ENCODE peak calls at places on chromosomes 6 and 20, in nine cellular contexts. U is GM23338, T is GM23248, I is SK-N-SH, E is MM.1S, H is HCT116, C is hepatocyte, A is PC-3, G is OCI-LY7. L is an unnamed sample.

GRCh38 chr6:149560736-149561135 is 5.4 kb upstream of the GINM1 start:
- DNase-seq in G (peak; percentile 46), I (peak; percentile 53), E (no peak), A (peak; percentile 38), U (peak; percentile 67), T (peak; percentile 39), H (peak; percentile 58), C (peak; percentile 19), L (peak; percentile 34)

GRCh38 chr20:1702288-1702687 is 44.7 kb upstream of the SIRPG start:
- DNase-seq in I (no peak), G (no peak), U (no peak), H (no peak), T (no peak), E (peak; percentile 44), C (no peak), A (no peak), L (no peak)

GRCh38 chr6:396126-396520 is 4.6 kb downstream of the IRF4 start:
- DNase-seq in I (no peak), C (no peak), H (no peak), T (no peak), E (no peak), U (no peak), A (no peak), G (no peak), L (no peak)

GRCh38 chr20:58749098-58749766 is 56.6 kb downstream of the NPEPL1 start:
- DNase-seq in I (no peak), T (no peak), C (no peak), G (no peak), H (no peak), E (no peak), U (no peak), A (no peak), L (no peak)

GRCh38 chr6:1002989-1003388 is 308.9 kb upstream of the FOXQ1 start:
- DNase-seq in G (no peak), T (no peak), H (no peak), U (no peak), C (no peak), E (no peak), A (no peak), I (no peak), L (no peak)

GRCh38 chr6:12001004-12001705 is 11.0 kb upstream of the HIVEP1 start:
- DNase-seq in A (no peak), T (peak; percentile 63), I (no peak), H (no peak), E (no peak), U (no peak), G (no peak), C (no peak), L (no peak)

GRCh38 chr6:70566751-70567382 is at the start of gene SDHAF4:
- DNase-seq in H (peak; percentile 63), G (peak; percentile 91), E (peak; percentile 89), U (peak; percentile 97), T (peak; percentile 95), A (peak; percentile 84), C (peak; percentile 96), I (peak; percentile 98), L (peak; percentile 96)

GRCh38 chr6:63440057-63440456 is 120.3 kb upstream of the LGSN start:
- DNase-seq in G (no peak), E (no peak), C (no peak), U (no peak), I (no peak), A (no peak), H (no peak), T (no peak), L (no peak)

GRCh38 chr6:33771342-33772113 is 17.4 kb downstream of the LEMD2 start:
- DNase-seq in H (peak; percentile 19), G (peak; percentile 70), U (peak; percentile 96), T (peak; percentile 97), E (peak; percentile 64), I (peak; percentile 92), C (peak; percentile 94), A (peak; percentile 50), L (peak; percentile 95)

GRCh38 chr6:166435574-166435973 is 52.8 kb upstream of the MPC1 start:
- DNase-seq in C (no peak), I (peak; percentile 71), T (peak; percentile 6), E (no peak), A (no peak), U (no peak), G (no peak), H (no peak), L (no peak)

GRCh38 chr6:836276-836853 is 143.4 kb upstream of the EXOC2 start:
- DNase-seq in C (no peak), T (no peak), G (no peak), E (no peak), U (no peak), A (peak; percentile 31), H (no peak), I (no peak), L (no peak)

GRCh38 chr6:15752820-15753219 is 90.0 kb upstream of the DTNBP1 start:
- DNase-seq in A (no peak), U (peak; percentile 46), I (no peak), T (peak; percentile 15), E (no peak), G (no peak), C (peak; percentile 21), H (no peak), L (peak; percentile 35)

DNA sequence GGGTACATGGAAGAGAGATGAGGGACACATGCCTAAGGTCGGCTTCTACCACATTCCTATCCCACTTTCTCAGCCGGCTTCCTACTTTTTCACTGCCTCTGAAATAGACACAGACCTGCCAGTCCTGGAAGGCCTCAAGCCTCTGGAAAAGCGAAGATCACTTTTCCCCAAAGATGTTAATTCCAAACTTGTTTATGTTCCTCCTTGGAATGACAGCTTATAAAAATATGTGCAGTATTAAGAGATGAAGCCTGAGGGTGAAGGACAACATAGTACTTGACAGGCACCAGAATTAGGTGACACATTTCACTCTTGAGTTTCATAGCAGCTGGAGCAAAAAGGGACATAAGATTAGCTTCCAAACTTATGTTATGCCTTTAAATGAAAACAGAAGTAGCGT is 25.2 kb downstream of the FOXO3 start:
- DNase-seq in I (no peak), T (no peak), C (no peak), U (no peak), H (no peak), A (no peak), E (no peak), G (no peak), L (no peak)
- H3K4me1 ChIP-seq in I (peaks cover 48% of the 10 kb centered on the region), T (peaks cover 75% of the 10 kb centered on the region), C (peaks cover 91% of the 10 kb centered on the region), U (peaks cover 49% of the 10 kb centered on the region), H (peaks cover 39% of the 10 kb centered on the region), A (peaks cover 41% of the 10 kb centered on the region), E (peaks cover 86% of the 10 kb centered on the region), G (peaks cover 44% of the 10 kb centered on the region), L (peaks cover 38% of the 10 kb centered on the region)

GRCh38 chr20:38617011-38617829 is 15.6 kb downstream of the ARHGAP40 start:
- DNase-seq in H (no peak), A (peak; percentile 85), U (peak; percentile 39), C (no peak), I (no peak), G (no peak), T (peak; percentile 53), E (no peak), L (no peak)
- TF ChIP-seq EZH2phosphoT487 in H (no peak), A (no peak), U (no peak), C (no peak), I (no peak), G (no peak), T (no peak), E (no peak), L (no peak)

GRCh38 chr6:47076422-47077344 is 34.6 kb upstream of the ADGRF1 start:
- DNase-seq in G (no peak), A (no peak), T (no peak), E (no peak), C (peak; percentile 38), I (no peak), H (no peak), U (no peak), L (no peak)

GRCh38 chr6:47072667-47073066 is 30.5 kb upstream of the ADGRF1 start:
- DNase-seq in G (no peak), H (no peak), T (no peak), E (no peak), C (no peak), A (no peak), I (no peak), U (no peak), L (no peak)

GRCh38 chr6:47073125-47074110 is 31.3 kb upstream of the ADGRF1 start:
- DNase-seq in H (peak; percentile 28), C (no peak), E (no peak), G (peak; percentile 29), U (peak; percentile 69), T (no peak), I (no peak), A (peak; percentile 41), L (no peak)

GRCh38 chr6:47075741-47076421 is 33.7 kb upstream of the ADGRF1 start:
- DNase-seq in I (no peak), E (no peak), T (no peak), C (no peak), U (no peak), H (no peak), A (no peak), G (no peak), L (no peak)

DNA sequence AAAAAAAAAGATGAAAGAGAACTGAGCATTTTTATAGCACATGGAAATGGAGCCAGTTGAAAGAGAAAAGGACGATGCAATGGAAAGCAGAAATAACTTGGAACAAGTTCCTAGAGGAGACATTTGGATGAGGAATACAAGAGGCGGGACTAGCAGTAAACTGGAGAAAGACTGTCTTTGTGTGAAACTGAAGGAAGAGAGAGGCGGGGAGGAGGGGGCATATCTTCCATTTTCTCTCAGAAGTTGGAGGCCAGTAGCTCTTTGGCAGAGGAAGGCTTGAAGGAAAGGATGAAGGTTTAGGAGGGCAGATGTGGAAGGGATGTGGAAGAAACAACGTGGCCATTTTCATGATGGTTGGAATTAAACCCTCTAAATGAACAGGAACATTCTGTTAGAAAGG is 33.0 kb upstream of the ADGRF1 start:
- DNase-seq in I (no peak), T (no peak), U (no peak), A (no peak), H (no peak), E (no peak), G (no peak), C (no peak), L (no peak)
- H3K4me1 ChIP-seq in I (no peaks in the 10 kb centered on the region), T (no peaks in the 10 kb centered on the region), U (no peaks in the 10 kb centered on the region), A (peaks cover 6% of the 10 kb centered on the region), H (peaks cover 3% of the 10 kb centered on the region), E (no peaks in the 10 kb centered on the region), G (no peaks in the 10 kb centered on the region), C (peaks cover 13% of the 10 kb centered on the region), L (peaks cover 9% of the 10 kb centered on the region)

GRCh38 chr20:56575961-56576360 is 42.9 kb downstream of the FAM209B start:
- DNase-seq in H (no peak), T (no peak), I (no peak), G (no peak), E (no peak), C (no peak), U (no peak), A (no peak), L (no peak)

GRCh38 chr20:56572178-56572577 is 39.1 kb downstream of the FAM209B start:
- DNase-seq in H (no peak), T (peak; percentile 10), E (no peak), I (no peak), G (no peak), C (no peak), A (no peak), U (no peak), L (no peak)

GRCh38 chr20:56575157-56575556 is 42.1 kb downstream of the FAM209B start:
- DNase-seq in E (no peak), H (no peak), I (no peak), U (no peak), T (no peak), G (no peak), A (no peak), C (no peak), L (no peak)

GRCh38 chr20:56574531-56575142 is 41.6 kb downstream of the FAM209B start:
- DNase-seq in U (no peak), H (no peak), E (no peak), C (peak; percentile 25), T (peak; percentile 53), A (peak; percentile 45), G (no peak), I (no peak), L (no peak)

GRCh38 chr20:56573989-56574388 is 40.9 kb downstream of the FAM209B start:
- DNase-seq in T (no peak), I (no peak), G (no peak), H (no peak), U (no peak), C (no peak), E (no peak), A (no peak), L (no peak)
- TF ChIP-seq EZH2phosphoT487 in T (no peak), I (no peak), G (no peak), H (no peak), U (no peak), C (no peak), E (no peak), A (no peak), L (no peak)

L was measured in neural progenitor cell.